ENCODE peak calls at places on chromosome 21, in six cellular contexts. Y is H7, M is epithelial cell of esophagus, R is activated T-cell treated with anti-CD3 and anti-CD28 coated beads for 24 hours, C is small intestine, O is NCI-H1436. H is an unnamed sample.

GRCh38 chr21:44314561-44314960 is 14.7 kb downstream of the PFKL start:
- DNase-seq in Y (no peak), M (no peak), R (no peak), C (no peak), O (no peak), H (no peak)

GRCh38 chr21:42127164-42128125 is 56.3 kb downstream of the UMODL1 start:
- DNase-seq in Y (no peak), M (no peak), R (no peak), C (no peak), O (no peak), H (no peak)

GRCh38 chr21:41045534-41046268 is 122.3 kb upstream of the BACE2 start:
- DNase-seq in Y (peak; percentile 51), M (peak; percentile 44), R (no peak), C (peak; percentile 25), O (peak; percentile 70), H (peak; percentile 62)

GRCh38 chr21:46055863-46056281 is 42.0 kb upstream of the COL6A2 start:
- DNase-seq in Y (peak; percentile 48), M (no peak), R (no peak), C (no peak), O (no peak), H (no peak)

GRCh38 chr21:25385912-25386474 is 221.3 kb downstream of the MRPL39 start:
- DNase-seq in Y (peak; percentile 42), M (peak; percentile 71), R (no peak), C (peak; percentile 38), O (peak; percentile 28), H (peak; percentile 86)

GRCh38 chr21:45935628-45936027 is 45.9 kb upstream of the COL6A1 start:
- DNase-seq in Y (peak; percentile 19), M (peak; percentile 13), R (no peak), C (no peak), O (no peak), H (no peak)

GRCh38 chr21:32682696-32683474 is 44.9 kb downstream of the SYNJ1 start:
- DNase-seq in Y (no peak), M (no peak), R (no peak), C (peak; percentile 58), O (no peak), H (no peak)

GRCh38 chr21:37220433-37220980 is 46.6 kb downstream of the VPS26C start:
- DNase-seq in Y (peak; percentile 74), M (peak; percentile 27), R (no peak), C (peak; percentile 17), O (no peak), H (no peak)

GRCh38 chr21:37375866-37376574 is 9.4 kb downstream of the DYRK1A start:
- DNase-seq in Y (no peak), M (no peak), R (no peak), C (no peak), O (no peak), H (no peak)

GRCh38 chr21:38140192-38140905 is 116.4 kb upstream of the KCNJ15 start:
- DNase-seq in Y (no peak), M (peak; percentile 83), R (no peak), C (no peak), O (peak; percentile 17), H (peak; percentile 42)

GRCh38 chr21:26207021-26207420 is 36.5 kb upstream of the APP start:
- DNase-seq in Y (no peak), M (no peak), R (no peak), C (no peak), O (no peak), H (no peak)

GRCh38 chr21:46208761-46209721 is 19.5 kb downstream of the LSS start:
- DNase-seq in Y (peak; percentile 50), M (no peak), R (no peak), C (no peak), O (no peak), H (no peak)

GRCh38 chr21:38790038-38790437 is 15.7 kb upstream of the ETS2 start:
- DNase-seq in Y (no peak), M (no peak), R (no peak), C (peak; percentile 83), O (no peak), H (no peak)

GRCh38 chr21:41964171-41964570 is 10.4 kb upstream of the C2CD2 start:
- DNase-seq in Y (no peak), M (no peak), R (no peak), C (no peak), O (no peak), H (no peak)

GRCh38 chr21:35048706-35049617 is at the start of gene RUNX1:
- DNase-seq in Y (no peak), M (peak; percentile 70), R (peak; percentile 77), C (peak; percentile 69), O (no peak), H (no peak)

GRCh38 chr21:41976611-41977010 is 22.8 kb upstream of the C2CD2 start:
- DNase-seq in Y (peak; percentile 17), M (no peak), R (no peak), C (no peak), O (no peak), H (no peak)

GRCh38 chr21:41164981-41165650 is 2.8 kb upstream of the BACE2 start:
- DNase-seq in Y (no peak), M (peak; percentile 95), R (no peak), C (peak; percentile 76), O (no peak), H (peak; percentile 75)